ENCODE peak calls at places on chromosomes 13 and 19, in eight cellular contexts. One of them, this sample, is unnamed.

GRCh38 chr13:111283991-111284390 is 36.5 kb upstream of the TEX29 start:
- DNase-seq in breast epithelium: no peak
- DNase-seq in HL-60: no peak
- DNase-seq in GM12878: no peak
- DNase-seq in Peyer's patch: no peak
- DNase-seq in neural crest cell: no peak
- DNase-seq in A549: no peak
- DNase-seq in hepatocyte: no peak
- DNase-seq in this sample: no peak

GRCh38 chr19:34248941-34249340 is 5.4 kb upstream of the GARRE1 start:
- DNase-seq in hepatocyte: no peak
- DNase-seq in HL-60: no peak
- DNase-seq in GM12878: no peak
- DNase-seq in Peyer's patch: no peak
- DNase-seq in A549: no peak
- DNase-seq in neural crest cell: no peak
- DNase-seq in breast epithelium: no peak
- DNase-seq in this sample: no peak

GRCh38 chr19:57031156-57031555 is 88.6 kb upstream of the USP29 start:
- DNase-seq in A549: no peak
- DNase-seq in neural crest cell: no peak
- DNase-seq in hepatocyte: no peak
- DNase-seq in HL-60: no peak
- DNase-seq in breast epithelium: no peak
- DNase-seq in Peyer's patch: no peak
- DNase-seq in GM12878: no peak
- DNase-seq in this sample: no peak

GRCh38 chr13:111120422-111120821 is 5.3 kb downstream of the ARHGEF7 start:
- DNase-seq in breast epithelium: no peak
- DNase-seq in HL-60: no peak
- DNase-seq in neural crest cell: no peak
- DNase-seq in GM12878: no peak
- DNase-seq in A549: no peak
- DNase-seq in Peyer's patch: no peak
- DNase-seq in hepatocyte: no peak
- DNase-seq in this sample: no peak

GRCh38 chr13:112643759-112644459 is 45.9 kb upstream of the ATP11A start:
- DNase-seq in HL-60: no peak
- DNase-seq in hepatocyte: no peak
- DNase-seq in neural crest cell: no peak
- DNase-seq in breast epithelium: peak
- DNase-seq in GM12878: no peak
- DNase-seq in A549: no peak
- DNase-seq in Peyer's patch: no peak
- DNase-seq in this sample: no peak

GRCh38 chr13:51959773-51960172 is 51.5 kb downstream of the ATP7B start:
- DNase-seq in HL-60: no peak
- DNase-seq in breast epithelium: no peak
- DNase-seq in GM12878: no peak
- DNase-seq in Peyer's patch: peak
- DNase-seq in A549: no peak
- DNase-seq in hepatocyte: peak
- DNase-seq in neural crest cell: no peak
- DNase-seq in this sample: no peak

GRCh38 chr19:1882089-1882785 is 3.1 kb downstream of the ABHD17A start:
- DNase-seq in hepatocyte: no peak
- DNase-seq in GM12878: no peak
- DNase-seq in HL-60: peak
- DNase-seq in breast epithelium: no peak
- DNase-seq in neural crest cell: no peak
- DNase-seq in Peyer's patch: no peak
- DNase-seq in A549: no peak
- DNase-seq in this sample: no peak

GRCh38 chr13:95485045-95485517 is 67.4 kb upstream of the CLDN10 start:
- DNase-seq in GM12878: no peak
- DNase-seq in neural crest cell: no peak
- DNase-seq in HL-60: peak
- DNase-seq in hepatocyte: no peak
- DNase-seq in A549: no peak
- DNase-seq in breast epithelium: no peak
- DNase-seq in Peyer's patch: no peak
- DNase-seq in this sample: no peak

GRCh38 chr13:40271931-40272775 is 394.3 kb downstream of the FOXO1 start:
- DNase-seq in neural crest cell: no peak
- DNase-seq in HL-60: no peak
- DNase-seq in breast epithelium: peak
- DNase-seq in hepatocyte: peak
- DNase-seq in A549: no peak
- DNase-seq in Peyer's patch: no peak
- DNase-seq in GM12878: no peak
- DNase-seq in this sample: peak

GRCh38 chr13:79194272-79194671 is 211.8 kb downstream of the RBM26 start:
- DNase-seq in neural crest cell: no peak
- DNase-seq in hepatocyte: no peak
- DNase-seq in Peyer's patch: no peak
- DNase-seq in A549: no peak
- DNase-seq in GM12878: peak
- DNase-seq in HL-60: no peak
- DNase-seq in breast epithelium: no peak
- DNase-seq in this sample: no peak

GRCh38 chr13:67736646-67737420 is 506.7 kb upstream of the PCDH9 start:
- DNase-seq in breast epithelium: no peak
- DNase-seq in hepatocyte: peak
- DNase-seq in neural crest cell: peak
- DNase-seq in Peyer's patch: no peak
- DNase-seq in HL-60: no peak
- DNase-seq in GM12878: no peak
- DNase-seq in A549: peak
- DNase-seq in this sample: peak

GRCh38 chr13:81171065-81171647 is 830.2 kb upstream of the SPRY2 start:
- DNase-seq in hepatocyte: peak
- DNase-seq in HL-60: no peak
- DNase-seq in GM12878: no peak
- DNase-seq in neural crest cell: no peak
- DNase-seq in A549: no peak
- DNase-seq in breast epithelium: no peak
- DNase-seq in Peyer's patch: no peak
- DNase-seq in this sample: peak

GRCh38 chr13:34816118-34816517 is 126.0 kb upstream of the NBEA start:
- DNase-seq in hepatocyte: no peak
- DNase-seq in HL-60: no peak
- DNase-seq in GM12878: no peak
- DNase-seq in breast epithelium: no peak
- DNase-seq in neural crest cell: no peak
- DNase-seq in Peyer's patch: no peak
- DNase-seq in A549: no peak
- DNase-seq in this sample: no peak

GRCh38 chr19:1363599-1363998 is 20.1 kb upstream of the NDUFS7 start:
- DNase-seq in breast epithelium: no peak
- DNase-seq in A549: no peak
- DNase-seq in hepatocyte: no peak
- DNase-seq in Peyer's patch: no peak
- DNase-seq in HL-60: peak
- DNase-seq in GM12878: no peak
- DNase-seq in neural crest cell: no peak
- DNase-seq in this sample: no peak

GRCh38 chr13:99766641-99767045 is 204.9 kb downstream of the ZIC5 start:
- DNase-seq in GM12878: no peak
- DNase-seq in breast epithelium: no peak
- DNase-seq in Peyer's patch: no peak
- DNase-seq in A549: no peak
- DNase-seq in neural crest cell: no peak
- DNase-seq in hepatocyte: no peak
- DNase-seq in HL-60: no peak
- DNase-seq in this sample: no peak
- TF ChIP-seq CTCF in GM12878: no peak
- TF ChIP-seq CTCF in breast epithelium: no peak
- TF ChIP-seq CTCF in Peyer's patch: no peak
- TF ChIP-seq CTCF in A549: no peak
- TF ChIP-seq CTCF in neural crest cell: peak
- TF ChIP-seq CTCF in hepatocyte: peak
- TF ChIP-seq CTCF in HL-60: no peak
- TF ChIP-seq CTCF in this sample: no peak

GRCh38 chr13:33490461-33491327 is 205.1 kb upstream of the STARD13 start:
- DNase-seq in neural crest cell: no peak
- DNase-seq in breast epithelium: no peak
- DNase-seq in GM12878: no peak
- DNase-seq in hepatocyte: no peak
- DNase-seq in A549: no peak
- DNase-seq in HL-60: no peak
- DNase-seq in Peyer's patch: no peak
- DNase-seq in this sample: peak
- TF ChIP-seq CTCF in neural crest cell: no peak
- TF ChIP-seq CTCF in breast epithelium: no peak
- TF ChIP-seq CTCF in GM12878: no peak
- TF ChIP-seq CTCF in hepatocyte: no peak
- TF ChIP-seq CTCF in A549: no peak
- TF ChIP-seq CTCF in HL-60: no peak
- TF ChIP-seq CTCF in Peyer's patch: no peak
- TF ChIP-seq CTCF in this sample: no peak

DNA sequence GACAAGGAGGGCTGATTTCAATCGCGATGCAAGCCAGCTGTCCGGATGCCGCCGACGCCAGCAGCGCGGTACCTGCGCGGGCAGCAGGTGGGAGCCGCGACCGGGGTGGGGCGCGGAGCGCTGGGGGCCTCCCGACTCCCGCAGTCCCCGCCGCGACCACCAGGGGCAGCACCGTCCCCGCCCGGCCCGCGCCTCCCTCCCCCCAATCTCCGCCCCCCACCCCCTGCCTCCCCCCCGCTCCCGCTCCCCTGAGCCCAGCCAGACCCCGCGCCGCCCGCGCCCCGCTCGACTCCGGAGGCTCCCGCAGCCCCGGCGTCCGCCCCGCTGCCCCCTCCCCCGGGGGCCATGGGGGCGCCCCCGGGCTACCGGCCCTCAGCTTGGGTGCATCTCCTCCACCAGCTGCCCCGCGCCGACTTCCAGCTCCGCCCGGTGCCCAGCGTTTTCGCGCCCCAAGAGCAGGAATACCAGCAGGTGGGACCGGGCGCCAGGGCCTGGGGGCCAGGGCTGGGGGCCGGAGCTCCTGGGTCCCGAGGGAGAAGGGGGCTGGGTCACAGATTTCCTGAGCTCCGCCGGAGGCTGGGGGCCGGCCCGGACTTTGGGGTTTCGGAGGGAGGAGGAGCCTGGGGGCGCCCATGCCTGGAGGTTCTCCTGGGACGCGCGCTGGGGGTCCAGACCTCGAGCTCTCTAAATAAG is at the start of gene TTYH1:
- DNase-seq in HL-60: no peak
- DNase-seq in Peyer's patch: no peak
- DNase-seq in GM12878: no peak
- DNase-seq in hepatocyte: no peak
- DNase-seq in breast epithelium: no peak
- DNase-seq in A549: no peak
- DNase-seq in neural crest cell: peak
- DNase-seq in this sample: no peak
- TF ChIP-seq CTCF in HL-60: no peak
- TF ChIP-seq CTCF in Peyer's patch: no peak
- TF ChIP-seq CTCF in GM12878: peak
- TF ChIP-seq CTCF in hepatocyte: peak
- TF ChIP-seq CTCF in breast epithelium: no peak
- TF ChIP-seq CTCF in A549: peak
- TF ChIP-seq CTCF in neural crest cell: peak
- TF ChIP-seq CTCF in this sample: peak

DNA sequence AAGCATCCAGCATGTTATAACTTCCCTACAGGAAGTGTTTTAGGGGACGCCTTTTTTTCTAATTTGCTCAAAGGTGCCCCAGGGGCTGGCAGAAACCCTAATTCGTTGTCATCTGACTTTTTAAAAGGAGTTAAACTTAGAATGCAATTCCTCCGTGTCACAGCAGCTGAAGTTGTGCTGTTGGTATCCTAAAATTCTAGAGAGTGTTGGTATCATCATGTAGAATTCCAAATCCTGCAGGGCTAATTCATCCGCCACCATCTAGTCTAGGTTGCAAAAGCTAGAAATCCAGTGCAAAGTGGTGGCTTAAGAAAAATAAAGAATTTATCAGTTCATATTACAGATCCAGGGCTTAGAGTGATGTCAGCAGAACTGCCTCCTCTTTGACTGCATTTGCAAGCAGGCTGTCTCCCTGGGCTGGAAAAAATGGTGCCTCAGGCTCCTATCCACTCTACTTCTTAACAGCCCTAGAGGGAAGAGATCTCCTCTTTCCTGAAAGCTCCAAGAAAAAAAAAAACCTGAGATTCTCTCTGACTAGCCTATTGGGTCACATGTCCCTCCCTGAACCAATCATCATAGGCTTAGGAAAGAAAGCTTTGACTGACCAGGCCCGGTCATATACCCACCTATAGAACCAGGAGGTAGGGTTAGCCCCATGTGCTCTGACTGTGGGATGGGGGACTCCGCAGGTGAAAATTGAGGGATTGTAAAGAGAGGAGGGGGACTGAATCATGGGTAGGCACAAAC is 73.0 kb downstream of the MAP4K1 start:
- DNase-seq in breast epithelium: no peak
- DNase-seq in HL-60: peak
- DNase-seq in hepatocyte: no peak
- DNase-seq in GM12878: no peak
- DNase-seq in Peyer's patch: no peak
- DNase-seq in A549: no peak
- DNase-seq in neural crest cell: no peak
- DNase-seq in this sample: peak
- TF ChIP-seq CTCF in breast epithelium: no peak
- TF ChIP-seq CTCF in HL-60: peak
- TF ChIP-seq CTCF in hepatocyte: peak
- TF ChIP-seq CTCF in GM12878: peak
- TF ChIP-seq CTCF in Peyer's patch: no peak
- TF ChIP-seq CTCF in A549: peak
- TF ChIP-seq CTCF in neural crest cell: peak
- TF ChIP-seq CTCF in this sample: peak

GRCh38 chr19:38676878-38677646 is 29.6 kb downstream of the ACTN4 start:
- DNase-seq in breast epithelium: no peak
- DNase-seq in hepatocyte: no peak
- DNase-seq in A549: no peak
- DNase-seq in GM12878: no peak
- DNase-seq in Peyer's patch: no peak
- DNase-seq in neural crest cell: no peak
- DNase-seq in HL-60: no peak
- DNase-seq in this sample: no peak

GRCh38 chr19:38673030-38673429 is 25.6 kb downstream of the ACTN4 start:
- DNase-seq in hepatocyte: no peak
- DNase-seq in breast epithelium: no peak
- DNase-seq in HL-60: no peak
- DNase-seq in A549: no peak
- DNase-seq in neural crest cell: no peak
- DNase-seq in GM12878: no peak
- DNase-seq in Peyer's patch: no peak
- DNase-seq in this sample: no peak

GRCh38 chr19:38674388-38675133 is 27.1 kb downstream of the ACTN4 start:
- DNase-seq in Peyer's patch: no peak
- DNase-seq in A549: no peak
- DNase-seq in HL-60: no peak
- DNase-seq in hepatocyte: peak
- DNase-seq in breast epithelium: no peak
- DNase-seq in neural crest cell: no peak
- DNase-seq in GM12878: no peak
- DNase-seq in this sample: no peak

GRCh38 chr19:38676023-38676877 is 28.8 kb downstream of the ACTN4 start:
- DNase-seq in HL-60: no peak
- DNase-seq in GM12878: no peak
- DNase-seq in hepatocyte: peak
- DNase-seq in A549: no peak
- DNase-seq in Peyer's patch: no peak
- DNase-seq in neural crest cell: no peak
- DNase-seq in breast epithelium: no peak
- DNase-seq in this sample: peak

GRCh38 chr19:38675611-38676010 is 28.2 kb downstream of the ACTN4 start:
- DNase-seq in HL-60: peak
- DNase-seq in Peyer's patch: peak
- DNase-seq in GM12878: no peak
- DNase-seq in neural crest cell: no peak
- DNase-seq in hepatocyte: peak
- DNase-seq in A549: no peak
- DNase-seq in breast epithelium: no peak
- DNase-seq in this sample: no peak
- TF ChIP-seq CTCF in HL-60: no peak
- TF ChIP-seq CTCF in Peyer's patch: no peak
- TF ChIP-seq CTCF in GM12878: no peak
- TF ChIP-seq CTCF in neural crest cell: no peak
- TF ChIP-seq CTCF in hepatocyte: no peak
- TF ChIP-seq CTCF in A549: no peak
- TF ChIP-seq CTCF in breast epithelium: no peak
- TF ChIP-seq CTCF in this sample: no peak

This sample was measured in fibroblast of the aortic adventitia.